ENCODE peak calls at places on chromosomes 7 and 10, in eight cellular contexts. Q is HCT116, D is aorta, N is foreskin keratinocyte, O is cardiac muscle cell, V is spleen, X is HL-60, J is IMR-90. P is an unnamed sample.

GRCh38 chr7:68699090-68699711 is 899.1 kb upstream of the AUTS2 start:
- DNase-seq in Q (no peak), D (no peak), N (no peak), O (peak), V (no peak), X (no peak), J (peak), P (no peak)

GRCh38 chr7:90957883-90958282 is 306.4 kb upstream of the FZD1 start:
- DNase-seq in Q (no peak), D (no peak), N (no peak), O (peak), V (no peak), X (no peak), J (no peak), P (no peak)

GRCh38 chr7:135960709-135961451 is 16.3 kb downstream of the MTPN start:
- DNase-seq in Q (no peak), D (no peak), N (no peak), O (no peak), V (no peak), X (no peak), J (peak), P (no peak)

GRCh38 chr10:11255796-11256444 is 238.2 kb downstream of the CELF2 start:
- DNase-seq in Q (no peak), D (no peak), N (no peak), O (no peak), V (no peak), X (no peak), J (no peak), P (no peak)

GRCh38 chr10:44908936-44909335 is 2.2 kb upstream of the TMEM72 start:
- DNase-seq in Q (no peak), D (no peak), N (no peak), O (no peak), V (no peak), X (no peak), J (no peak), P (no peak)

GRCh38 chr10:127398140-127398966 is 150.8 kb upstream of the NPS start:
- DNase-seq in Q (no peak), D (no peak), N (no peak), O (peak), V (no peak), X (no peak), J (peak), P (no peak)

GRCh38 chr7:5354460-5355279 is 69.0 kb downstream of the TNRC18 start:
- DNase-seq in Q (no peak), D (no peak), N (no peak), O (peak), V (no peak), X (no peak), J (peak), P (no peak)

GRCh38 chr7:91565499-91566331 is 301.5 kb downstream of the FZD1 start:
- DNase-seq in Q (no peak), D (no peak), N (no peak), O (no peak), V (no peak), X (no peak), J (no peak), P (no peak)

GRCh38 chr10:74208081-74208480 is 57.1 kb downstream of the ADK start:
- DNase-seq in Q (no peak), D (no peak), N (no peak), O (no peak), V (no peak), X (no peak), J (no peak), P (no peak)

GRCh38 chr10:98694014-98694413 is 247.3 kb upstream of the HPS1 start:
- DNase-seq in Q (no peak), D (no peak), N (no peak), O (peak), V (no peak), X (no peak), J (no peak), P (no peak)

GRCh38 chr10:33235951-33236350 is 98.5 kb downstream of the NRP1 start:
- DNase-seq in Q (no peak), D (no peak), N (no peak), O (no peak), V (no peak), X (no peak), J (no peak), P (no peak)

GRCh38 chr10:4083509-4084003 is 298.5 kb upstream of the KLF6 start:
- DNase-seq in Q (no peak), D (no peak), N (no peak), O (peak), V (no peak), X (no peak), J (no peak), P (no peak)

GRCh38 chr7:45434404-45434803 is 139.8 kb upstream of the ADCY1 start:
- DNase-seq in Q (no peak), D (no peak), N (no peak), O (no peak), V (no peak), X (no peak), J (no peak), P (no peak)

GRCh38 chr10:7532723-7533498 is 122.1 kb upstream of the SFMBT2 start:
- DNase-seq in Q (no peak), D (no peak), N (no peak), O (no peak), V (no peak), X (no peak), J (no peak), P (no peak)

GRCh38 chr10:81911328-81911727 is 36.3 kb downstream of the NRG3 start:
- DNase-seq in Q (no peak), D (no peak), N (no peak), O (no peak), V (no peak), X (no peak), J (no peak), P (no peak)

GRCh38 chr10:97015199-97015693 is 170.5 kb downstream of the SLIT1 start:
- DNase-seq in Q (no peak), D (no peak), N (no peak), O (no peak), V (no peak), X (no peak), J (no peak), P (no peak)

GRCh38 chr7:113774182-113774807 is 144.5 kb downstream of the PPP1R3A start:
- DNase-seq in Q (peak), D (no peak), N (peak), O (peak), V (no peak), X (no peak), J (peak), P (no peak)

GRCh38 chr10:43193496-43194080 is 55.3 kb downstream of the CSGALNACT2 start:
- DNase-seq in Q (no peak), D (peak), N (no peak), O (no peak), V (no peak), X (no peak), J (no peak), P (no peak)

GRCh38 chr7:116689787-116690186 is 17.8 kb downstream of the MET start:
- DNase-seq in Q (no peak), D (no peak), N (peak), O (no peak), V (no peak), X (no peak), J (no peak), P (no peak)

GRCh38 chr10:69976795-69977546 is 75.7 kb upstream of the MACROH2A2 start:
- DNase-seq in Q (no peak), D (no peak), N (no peak), O (no peak), V (no peak), X (no peak), J (no peak), P (no peak)

GRCh38 chr7:19928247-19928646 is 154.8 kb upstream of the TMEM196 start:
- DNase-seq in Q (no peak), D (no peak), N (no peak), O (no peak), V (no peak), X (no peak), J (no peak), P (no peak)

GRCh38 chr10:77156406-77156879 is 481.2 kb downstream of the KCNMA1 start:
- DNase-seq in Q (no peak), D (no peak), N (no peak), O (peak), V (no peak), X (no peak), J (peak), P (no peak)

GRCh38 chr7:103636153-103636552 is 190.1 kb upstream of the SLC26A5 start:
- DNase-seq in Q (no peak), D (no peak), N (peak), O (peak), V (no peak), X (no peak), J (peak), P (no peak)

DNA sequence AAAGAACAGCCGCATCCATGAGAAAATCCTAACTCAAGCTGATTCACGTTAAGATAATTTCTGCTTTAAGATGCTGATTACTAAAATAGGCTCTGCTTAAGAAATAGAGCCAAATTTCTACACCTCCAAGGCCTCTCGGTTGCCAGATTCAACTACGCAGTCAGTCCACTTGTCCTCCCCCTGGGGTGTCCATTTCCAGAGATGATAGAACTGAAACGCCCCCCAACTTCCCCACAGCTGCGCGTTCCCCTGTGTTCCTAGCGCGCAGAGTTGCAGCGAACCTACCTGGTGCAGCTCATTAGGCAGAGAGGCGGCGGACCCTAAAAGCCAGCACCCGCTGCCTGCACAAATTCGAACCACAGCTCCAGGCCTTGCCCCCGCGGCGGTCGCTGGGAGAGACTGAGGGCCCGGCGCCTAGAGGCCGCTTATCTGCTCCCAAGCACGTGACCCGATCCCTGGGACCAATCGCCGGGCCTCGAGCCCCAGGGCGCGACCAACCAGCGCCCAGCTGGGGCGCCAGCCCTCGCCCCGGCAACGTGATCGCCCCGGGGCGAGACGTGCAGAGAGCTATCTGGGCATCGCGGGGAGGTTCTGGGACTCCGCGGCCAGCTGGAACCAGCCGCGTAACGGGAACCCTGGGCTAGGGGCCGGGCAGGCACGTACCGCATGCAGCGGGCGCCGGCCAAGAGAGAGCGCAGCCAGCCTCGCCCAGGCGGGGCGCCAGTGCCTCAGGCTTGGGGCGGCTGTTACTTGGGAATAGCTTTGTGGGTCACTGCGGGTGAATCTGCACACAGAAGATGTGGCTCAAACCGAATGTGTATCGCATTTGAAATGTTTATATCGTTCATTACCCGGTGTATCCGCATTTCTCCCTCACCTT is at the start of gene PPP1R3C:
- DNase-seq in Q (no peak), D (peak), N (peak), O (peak), V (peak), X (peak), J (peak), P (peak)
- H3K27ac ChIP-seq in Q (no peak), D (peak), N (peak), O (peak), V (peak), X (no peak), J (peak), P (peak)

GRCh38 chr10:29784175-29784773 is 149.5 kb upstream of the SVIL start:
- DNase-seq in Q (peak), D (no peak), N (peak), O (peak), V (no peak), X (no peak), J (peak), P (peak)
- H3K27ac ChIP-seq in Q (no peak), D (no peak), N (peak), O (no peak), V (no peak), X (no peak), J (peak), P (peak)

GRCh38 chr10:48527691-48528212 is 77.1 kb downstream of the ARHGAP22 start:
- DNase-seq in Q (no peak), D (no peak), N (no peak), O (no peak), V (no peak), X (no peak), J (no peak), P (no peak)
- H3K27ac ChIP-seq in Q (no peak), D (no peak), N (no peak), O (no peak), V (no peak), X (no peak), J (no peak), P (no peak)

GRCh38 chr10:369441-370221 is 234.4 kb downstream of the ZMYND11 start:
- DNase-seq in Q (no peak), D (peak), N (no peak), O (peak), V (peak), X (no peak), J (peak), P (no peak)

GRCh38 chr10:372566-372965 is 237.3 kb downstream of the ZMYND11 start:
- DNase-seq in Q (no peak), D (peak), N (no peak), O (no peak), V (peak), X (no peak), J (no peak), P (no peak)

GRCh38 chr10:371515-371914 is 236.3 kb downstream of the ZMYND11 start:
- DNase-seq in Q (no peak), D (peak), N (no peak), O (no peak), V (peak), X (no peak), J (no peak), P (no peak)

GRCh38 chr10:368579-369255 is 233.5 kb downstream of the ZMYND11 start:
- DNase-seq in Q (no peak), D (peak), N (no peak), O (no peak), V (peak), X (no peak), J (no peak), P (no peak)

GRCh38 chr10:370222-370825 is 235.1 kb downstream of the ZMYND11 start:
- DNase-seq in Q (no peak), D (peak), N (no peak), O (peak), V (peak), X (no peak), J (peak), P (no peak)
- H3K27ac ChIP-seq in Q (no peak), D (peak), N (no peak), O (no peak), V (no peak), X (no peak), J (peak), P (no peak)

GRCh38 chr7:75055830-75056431 is 17.7 kb downstream of the RCC1L start:
- DNase-seq in Q (no peak), D (no peak), N (no peak), O (peak), V (no peak), X (no peak), J (peak), P (no peak)
- H3K27ac ChIP-seq in Q (no peak), D (peak), N (no peak), O (no peak), V (no peak), X (no peak), J (peak), P (no peak)

GRCh38 chr7:112132123-112132694 is 74.0 kb downstream of the DOCK4 start:
- DNase-seq in Q (no peak), D (no peak), N (no peak), O (no peak), V (no peak), X (no peak), J (no peak), P (no peak)
- H3K27ac ChIP-seq in Q (no peak), D (peak), N (no peak), O (no peak), V (no peak), X (no peak), J (no peak), P (no peak)

GRCh38 chr7:7980134-7980533 is 11.5 kb downstream of the GLCCI1 start:
- DNase-seq in Q (no peak), D (no peak), N (no peak), O (no peak), V (no peak), X (no peak), J (no peak), P (no peak)

GRCh38 chr7:7978860-7979259 is 10.3 kb downstream of the GLCCI1 start:
- DNase-seq in Q (no peak), D (no peak), N (no peak), O (no peak), V (no peak), X (peak), J (no peak), P (no peak)

GRCh38 chr7:7979556-7979955 is 11.0 kb downstream of the GLCCI1 start:
- DNase-seq in Q (no peak), D (no peak), N (no peak), O (no peak), V (no peak), X (peak), J (no peak), P (no peak)

GRCh38 chr7:7984424-7984823 is 15.8 kb downstream of the GLCCI1 start:
- DNase-seq in Q (no peak), D (no peak), N (no peak), O (no peak), V (no peak), X (no peak), J (no peak), P (no peak)

GRCh38 chr7:7982904-7983303 is 14.3 kb downstream of the GLCCI1 start:
- DNase-seq in Q (no peak), D (no peak), N (no peak), O (no peak), V (no peak), X (no peak), J (no peak), P (no peak)
- H3K27ac ChIP-seq in Q (no peak), D (no peak), N (no peak), O (no peak), V (no peak), X (no peak), J (no peak), P (no peak)

GRCh38 chr7:155198206-155198892 is 99.3 kb upstream of the INSIG1 start:
- DNase-seq in Q (no peak), D (no peak), N (no peak), O (no peak), V (no peak), X (no peak), J (no peak), P (no peak)
- H3K27ac ChIP-seq in Q (no peak), D (no peak), N (peak), O (no peak), V (no peak), X (no peak), J (no peak), P (peak)

GRCh38 chr10:79310217-79310865 is 36.9 kb upstream of the PPIF start:
- DNase-seq in Q (no peak), D (no peak), N (no peak), O (no peak), V (peak), X (no peak), J (no peak), P (no peak)
- H3K27ac ChIP-seq in Q (no peak), D (no peak), N (no peak), O (peak), V (no peak), X (no peak), J (no peak), P (no peak)

DNA sequence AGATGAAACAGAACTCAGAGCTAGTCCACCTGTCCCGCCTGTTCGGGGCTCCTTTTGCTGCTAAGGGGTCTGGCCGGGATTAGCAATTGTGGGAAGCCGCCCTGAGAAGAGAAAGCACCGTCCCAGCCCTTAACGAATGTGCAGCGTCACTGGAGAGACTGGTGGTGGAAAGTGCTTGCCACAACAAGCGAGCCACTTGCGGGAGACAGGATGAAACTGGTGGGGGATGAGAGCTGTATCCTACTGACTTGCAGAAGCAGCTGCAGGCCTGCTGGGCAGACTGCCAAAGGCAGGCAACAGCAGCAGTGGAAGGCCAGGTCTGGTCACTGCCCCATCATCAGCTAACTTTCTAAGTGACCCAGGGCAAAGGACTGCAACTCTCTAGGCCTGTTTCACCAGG is 95.4 kb downstream of the FAM53B start:
- DNase-seq in Q (no peak), D (no peak), N (peak), O (peak), V (peak), X (peak), J (peak), P (peak)
- H3K27ac ChIP-seq in Q (no peak), D (no peak), N (peak), O (peak), V (peak), X (peak), J (peak), P (peak)